ENCODE peak calls at places on chromosomes 1 and 21, in six cellular contexts. One of them, this sample, is unnamed.

GRCh38 chr1:30332100-30333094 is 391.0 kb downstream of the MATN1 start:
- DNase-seq in breast epithelium: no peak
- DNase-seq in RWPE1: no peak
- DNase-seq in colonic mucosa: peak; percentile 8
- DNase-seq in stomach: no peak
- DNase-seq in aorta: peak; percentile 69
- DNase-seq in this sample: no peak

GRCh38 chr1:234629026-234629425 is 19.0 kb upstream of the IRF2BP2 start:
- DNase-seq in breast epithelium: no peak
- DNase-seq in RWPE1: no peak
- DNase-seq in colonic mucosa: peak; percentile 7
- DNase-seq in stomach: no peak
- DNase-seq in aorta: no peak
- DNase-seq in this sample: no peak

GRCh38 chr21:36792505-36792967 is 93.6 kb downstream of the SIM2 start:
- DNase-seq in breast epithelium: peak; percentile 50
- DNase-seq in RWPE1: peak; percentile 74
- DNase-seq in colonic mucosa: no peak
- DNase-seq in stomach: no peak
- DNase-seq in aorta: no peak
- DNase-seq in this sample: no peak

GRCh38 chr21:46667735-46668380 is 32.4 kb downstream of the PRMT2 start:
- DNase-seq in breast epithelium: no peak
- DNase-seq in RWPE1: peak; percentile 36
- DNase-seq in colonic mucosa: no peak
- DNase-seq in stomach: no peak
- DNase-seq in aorta: peak; percentile 79
- DNase-seq in this sample: no peak

GRCh38 chr1:161727343-161727924 is 6.1 kb downstream of the FCRLB start:
- DNase-seq in breast epithelium: no peak
- DNase-seq in RWPE1: no peak
- DNase-seq in colonic mucosa: peak; percentile 20
- DNase-seq in stomach: no peak
- DNase-seq in aorta: no peak
- DNase-seq in this sample: no peak

GRCh38 chr1:112901387-112901786 is 54.6 kb downstream of the SLC16A1 start:
- DNase-seq in breast epithelium: no peak
- DNase-seq in RWPE1: no peak
- DNase-seq in colonic mucosa: no peak
- DNase-seq in stomach: no peak
- DNase-seq in aorta: no peak
- DNase-seq in this sample: no peak

GRCh38 chr1:61293986-61294504 is 211.7 kb downstream of the NFIA start:
- DNase-seq in breast epithelium: no peak
- DNase-seq in RWPE1: no peak
- DNase-seq in colonic mucosa: no peak
- DNase-seq in stomach: no peak
- DNase-seq in aorta: no peak
- DNase-seq in this sample: no peak

GRCh38 chr1:61120998-61121397 is 38.6 kb downstream of the NFIA start:
- DNase-seq in breast epithelium: no peak
- DNase-seq in RWPE1: no peak
- DNase-seq in colonic mucosa: no peak
- DNase-seq in stomach: no peak
- DNase-seq in aorta: no peak
- DNase-seq in this sample: no peak

GRCh38 chr1:193031431-193031830 is 27.7 kb downstream of the UCHL5 start:
- DNase-seq in breast epithelium: no peak
- DNase-seq in RWPE1: peak; percentile 8
- DNase-seq in colonic mucosa: no peak
- DNase-seq in stomach: no peak
- DNase-seq in aorta: no peak
- DNase-seq in this sample: no peak

GRCh38 chr1:53087332-53088285 is 25.6 kb downstream of the PODN start:
- DNase-seq in breast epithelium: no peak
- DNase-seq in RWPE1: no peak
- DNase-seq in colonic mucosa: no peak
- DNase-seq in stomach: no peak
- DNase-seq in aorta: no peak
- DNase-seq in this sample: no peak

GRCh38 chr1:64574301-64574700 is 104.4 kb downstream of the CACHD1 start:
- DNase-seq in breast epithelium: no peak
- DNase-seq in RWPE1: peak; percentile 14
- DNase-seq in colonic mucosa: no peak
- DNase-seq in stomach: no peak
- DNase-seq in aorta: no peak
- DNase-seq in this sample: no peak

GRCh38 chr1:40774266-40774998 is 9.2 kb upstream of the KCNQ4 start:
- DNase-seq in breast epithelium: no peak
- DNase-seq in RWPE1: peak; percentile 23
- DNase-seq in colonic mucosa: peak; percentile 63
- DNase-seq in stomach: peak; percentile 66
- DNase-seq in aorta: peak; percentile 86
- DNase-seq in this sample: peak; percentile 58

GRCh38 chr1:10292188-10292587 is 81.8 kb downstream of the KIF1B start:
- DNase-seq in breast epithelium: no peak
- DNase-seq in RWPE1: no peak
- DNase-seq in colonic mucosa: no peak
- DNase-seq in stomach: no peak
- DNase-seq in aorta: no peak
- DNase-seq in this sample: no peak
- H3K27ac ChIP-seq in breast epithelium: peak overlapping the region; percentile 59
- H3K27ac ChIP-seq in RWPE1: no peak overlapping the region
- H3K27ac ChIP-seq in colonic mucosa: no peak overlapping the region
- H3K27ac ChIP-seq in stomach: no peak overlapping the region
- H3K27ac ChIP-seq in aorta: no peak overlapping the region
- H3K27ac ChIP-seq in this sample: no peak overlapping the region

DNA sequence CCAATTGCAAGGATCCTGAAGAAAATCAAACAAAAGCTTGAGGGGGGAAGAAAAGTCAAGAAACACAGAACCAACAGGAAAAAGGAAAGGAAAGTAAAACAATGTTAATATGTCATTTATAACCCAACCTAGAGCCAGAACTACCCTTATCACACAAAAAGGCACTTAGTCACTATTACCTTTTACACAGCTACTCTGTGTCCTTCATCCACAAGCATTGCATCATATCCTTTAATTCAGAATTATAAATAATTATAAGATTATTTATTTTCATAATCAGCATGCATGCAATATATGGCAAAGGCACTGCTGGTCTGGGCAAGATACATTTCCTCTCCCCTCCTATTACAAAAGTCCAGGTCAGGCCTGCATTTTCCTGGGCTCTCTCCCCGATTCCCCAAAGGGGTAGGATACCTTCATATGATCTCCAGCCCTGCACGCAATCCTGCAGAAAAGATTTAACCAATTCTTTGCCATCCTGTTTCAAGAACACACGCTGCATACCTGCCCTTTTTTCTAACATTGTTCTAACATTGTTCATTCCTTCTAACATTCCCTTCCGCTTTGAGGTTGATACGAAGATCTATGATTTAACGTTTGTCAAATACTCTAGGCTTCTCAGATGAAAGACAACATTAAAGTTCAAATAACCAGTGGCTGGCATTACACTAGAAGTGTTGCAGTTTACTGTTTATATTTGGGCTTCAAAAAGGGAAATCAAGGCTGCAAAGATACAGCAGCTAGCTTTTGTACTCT is 4.3 kb downstream of the PTPN14 start:
- DNase-seq in breast epithelium: no peak
- DNase-seq in RWPE1: no peak
- DNase-seq in colonic mucosa: no peak
- DNase-seq in stomach: no peak
- DNase-seq in aorta: no peak
- DNase-seq in this sample: no peak
- H3K27ac ChIP-seq in breast epithelium: peak overlapping the region; percentile 98
- H3K27ac ChIP-seq in RWPE1: no peak overlapping the region
- H3K27ac ChIP-seq in colonic mucosa: no peak overlapping the region
- H3K27ac ChIP-seq in stomach: peak overlapping the region; percentile 67
- H3K27ac ChIP-seq in aorta: no peak overlapping the region
- H3K27ac ChIP-seq in this sample: no peak overlapping the region

DNA sequence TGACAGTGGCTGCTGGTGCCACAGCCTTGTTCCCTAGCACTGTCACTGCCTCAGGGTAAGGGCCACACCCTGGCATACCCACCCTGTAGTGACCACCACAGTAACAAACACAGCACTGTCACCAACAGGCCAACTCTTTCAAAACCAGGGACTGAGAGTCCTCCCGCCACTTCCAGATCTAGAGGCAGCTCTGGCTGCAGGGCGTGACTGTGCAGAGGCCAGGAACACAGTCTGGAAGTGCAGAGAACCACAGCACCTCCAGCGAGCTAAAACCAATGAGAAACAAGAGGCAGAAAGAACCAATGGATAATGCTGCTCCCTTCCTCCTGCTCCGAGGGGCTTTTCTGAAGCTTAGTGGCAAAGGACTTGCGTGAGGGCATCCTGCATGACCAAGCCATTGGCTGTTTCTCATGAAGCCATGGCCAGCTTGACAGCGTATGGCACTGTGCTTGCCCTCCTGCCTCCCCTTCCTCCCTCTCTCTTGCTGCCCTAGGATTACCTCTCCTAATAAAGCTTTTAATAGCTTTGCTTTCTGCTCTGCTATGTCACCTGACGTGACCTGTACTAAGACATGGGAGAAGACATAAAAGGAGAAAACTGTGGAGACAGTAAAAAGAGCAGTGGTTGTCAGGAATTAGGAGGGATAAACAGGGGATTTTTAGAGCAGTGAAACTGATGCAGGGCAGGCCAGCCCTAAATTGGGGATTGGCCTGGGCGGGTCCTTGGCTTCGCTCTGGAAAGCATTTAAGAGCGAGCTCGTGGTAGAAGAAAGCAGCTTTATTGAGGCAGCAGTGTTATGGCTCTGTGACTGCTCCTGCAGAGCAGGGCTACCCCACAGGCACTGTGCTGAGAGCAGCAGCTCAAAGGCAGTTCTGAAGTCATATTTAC is 7.1 kb downstream of the PARP1 start:
- DNase-seq in breast epithelium: no peak
- DNase-seq in RWPE1: no peak
- DNase-seq in colonic mucosa: no peak
- DNase-seq in stomach: no peak
- DNase-seq in aorta: no peak
- DNase-seq in this sample: no peak
- H3K27ac ChIP-seq in breast epithelium: no peak overlapping the region
- H3K27ac ChIP-seq in RWPE1: peak overlapping the region; percentile 25
- H3K27ac ChIP-seq in colonic mucosa: no peak overlapping the region
- H3K27ac ChIP-seq in stomach: peak overlapping the region; percentile 41
- H3K27ac ChIP-seq in aorta: no peak overlapping the region
- H3K27ac ChIP-seq in this sample: peak overlapping the region; percentile 83

DNA sequence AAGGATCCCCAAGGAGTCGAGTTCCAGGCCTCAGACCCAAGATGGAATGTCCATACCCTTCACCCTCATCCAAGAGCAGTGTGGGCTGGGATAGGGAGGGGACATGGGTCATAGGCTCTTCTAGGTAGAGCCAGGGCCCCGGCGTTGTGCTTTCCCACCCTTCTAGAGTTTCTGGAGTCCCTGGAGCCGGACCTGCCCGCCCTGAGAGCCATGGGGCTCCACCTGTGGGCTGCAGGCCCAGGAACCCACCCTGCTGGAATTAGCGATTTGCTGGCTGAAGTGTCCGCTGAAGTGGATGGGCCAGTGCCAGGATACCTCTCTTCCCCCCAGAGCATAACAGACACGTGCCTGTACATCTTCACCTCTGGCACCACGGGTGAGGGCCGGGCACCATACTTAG is 1.1 kb downstream of the SLC27A3 start:
- DNase-seq in breast epithelium: no peak
- DNase-seq in RWPE1: no peak
- DNase-seq in colonic mucosa: no peak
- DNase-seq in stomach: no peak
- DNase-seq in aorta: peak; percentile 71
- DNase-seq in this sample: no peak
- H3K27ac ChIP-seq in breast epithelium: peak overlapping the region; percentile 85
- H3K27ac ChIP-seq in RWPE1: peak overlapping the region; percentile 96
- H3K27ac ChIP-seq in colonic mucosa: peak overlapping the region; percentile 91
- H3K27ac ChIP-seq in stomach: peak overlapping the region; percentile 89
- H3K27ac ChIP-seq in aorta: no peak overlapping the region
- H3K27ac ChIP-seq in this sample: peak overlapping the region; percentile 92

GRCh38 chr1:111214086-111214801 is 13.3 kb upstream of the CHI3L2 start:
- DNase-seq in breast epithelium: no peak
- DNase-seq in RWPE1: no peak
- DNase-seq in colonic mucosa: no peak
- DNase-seq in stomach: no peak
- DNase-seq in aorta: no peak
- DNase-seq in this sample: no peak
- H3K27ac ChIP-seq in breast epithelium: no peak overlapping the region
- H3K27ac ChIP-seq in RWPE1: no peak overlapping the region
- H3K27ac ChIP-seq in colonic mucosa: no peak overlapping the region
- H3K27ac ChIP-seq in stomach: no peak overlapping the region
- H3K27ac ChIP-seq in aorta: no peak overlapping the region
- H3K27ac ChIP-seq in this sample: no peak overlapping the region